ENCODE peak calls at places on chromosome 10, in eight cellular contexts. One of them, this sample, is unnamed.

GRCh38 chr10:4812952-4813351 is 13.1 kb upstream of the AKR1E2 start:
- DNase-seq in GM23248: peak; percentile 89
- DNase-seq in neural progenitor cell: no peak
- DNase-seq in colonic mucosa: no peak
- DNase-seq in GM12878: no peak
- DNase-seq in PC-3: peak; percentile 66
- DNase-seq in astrocyte: peak; percentile 93
- DNase-seq in IMR-90: peak; percentile 96
- DNase-seq in this sample: no peak

GRCh38 chr10:114252097-114252496 is 13.0 kb downstream of the VWA2 start:
- DNase-seq in PC-3: no peak
- DNase-seq in neural progenitor cell: no peak
- DNase-seq in GM12878: no peak
- DNase-seq in GM23248: no peak
- DNase-seq in astrocyte: no peak
- DNase-seq in IMR-90: no peak
- DNase-seq in colonic mucosa: no peak
- DNase-seq in this sample: no peak

GRCh38 chr10:118950190-118950658 is 79.3 kb upstream of the NANOS1 start:
- DNase-seq in neural progenitor cell: no peak
- DNase-seq in astrocyte: peak; percentile 27
- DNase-seq in IMR-90: no peak
- DNase-seq in colonic mucosa: no peak
- DNase-seq in PC-3: peak; percentile 75
- DNase-seq in GM12878: no peak
- DNase-seq in GM23248: peak; percentile 40
- DNase-seq in this sample: no peak

GRCh38 chr10:32771217-32771616 is 186.8 kb downstream of the ITGB1 start:
- DNase-seq in IMR-90: no peak
- DNase-seq in colonic mucosa: no peak
- DNase-seq in GM23248: peak; percentile 1
- DNase-seq in PC-3: no peak
- DNase-seq in neural progenitor cell: no peak
- DNase-seq in GM12878: no peak
- DNase-seq in astrocyte: no peak
- DNase-seq in this sample: no peak

GRCh38 chr10:113947138-113948011 is 92.9 kb downstream of the NHLRC2 start:
- DNase-seq in neural progenitor cell: no peak
- DNase-seq in astrocyte: peak; percentile 30
- DNase-seq in PC-3: peak; percentile 17
- DNase-seq in IMR-90: no peak
- DNase-seq in colonic mucosa: peak; percentile 61
- DNase-seq in GM12878: no peak
- DNase-seq in GM23248: no peak
- DNase-seq in this sample: peak; percentile 32

GRCh38 chr10:125820705-125821104 is 2.4 kb downstream of the UROS start:
- DNase-seq in astrocyte: no peak
- DNase-seq in PC-3: no peak
- DNase-seq in neural progenitor cell: no peak
- DNase-seq in GM23248: no peak
- DNase-seq in IMR-90: no peak
- DNase-seq in colonic mucosa: no peak
- DNase-seq in GM12878: peak; percentile 23
- DNase-seq in this sample: no peak

GRCh38 chr10:71431216-71431944 is 34.7 kb downstream of the CDH23 start:
- DNase-seq in neural progenitor cell: no peak
- DNase-seq in colonic mucosa: no peak
- DNase-seq in PC-3: no peak
- DNase-seq in astrocyte: no peak
- DNase-seq in GM23248: no peak
- DNase-seq in IMR-90: no peak
- DNase-seq in GM12878: no peak
- DNase-seq in this sample: no peak

GRCh38 chr10:67225226-67225625 is 299.4 kb downstream of the LRRTM3 start:
- DNase-seq in colonic mucosa: no peak
- DNase-seq in neural progenitor cell: no peak
- DNase-seq in astrocyte: no peak
- DNase-seq in GM23248: no peak
- DNase-seq in GM12878: no peak
- DNase-seq in IMR-90: no peak
- DNase-seq in PC-3: no peak
- DNase-seq in this sample: no peak

GRCh38 chr10:131196176-131196885 is 115.2 kb downstream of the TCERG1L start:
- DNase-seq in neural progenitor cell: no peak
- DNase-seq in GM23248: no peak
- DNase-seq in IMR-90: no peak
- DNase-seq in GM12878: no peak
- DNase-seq in astrocyte: no peak
- DNase-seq in colonic mucosa: no peak
- DNase-seq in PC-3: no peak
- DNase-seq in this sample: no peak

GRCh38 chr10:14736600-14737081 is 38.1 kb downstream of the FAM107B start:
- DNase-seq in GM12878: no peak
- DNase-seq in colonic mucosa: no peak
- DNase-seq in GM23248: peak; percentile 11
- DNase-seq in astrocyte: peak; percentile 84
- DNase-seq in PC-3: no peak
- DNase-seq in neural progenitor cell: peak; percentile 30
- DNase-seq in IMR-90: peak; percentile 77
- DNase-seq in this sample: no peak

GRCh38 chr10:2410049-2410448 is 657.3 kb upstream of the PFKP start:
- DNase-seq in astrocyte: no peak
- DNase-seq in neural progenitor cell: no peak
- DNase-seq in PC-3: no peak
- DNase-seq in IMR-90: no peak
- DNase-seq in GM12878: no peak
- DNase-seq in colonic mucosa: no peak
- DNase-seq in GM23248: no peak
- DNase-seq in this sample: no peak

GRCh38 chr10:58969578-58969977 is 206.9 kb upstream of the PHYHIPL start:
- DNase-seq in colonic mucosa: no peak
- DNase-seq in neural progenitor cell: no peak
- DNase-seq in astrocyte: peak; percentile 73
- DNase-seq in GM12878: no peak
- DNase-seq in IMR-90: no peak
- DNase-seq in GM23248: peak; percentile 20
- DNase-seq in PC-3: no peak
- DNase-seq in this sample: no peak

GRCh38 chr10:63628526-63629362 is 107.5 kb downstream of the REEP3 start:
- DNase-seq in GM23248: peak; percentile 63
- DNase-seq in GM12878: peak; percentile 72
- DNase-seq in IMR-90: no peak
- DNase-seq in colonic mucosa: peak; percentile 72
- DNase-seq in neural progenitor cell: peak; percentile 77
- DNase-seq in PC-3: no peak
- DNase-seq in astrocyte: peak; percentile 29
- DNase-seq in this sample: peak; percentile 95

GRCh38 chr10:74377476-74377875 is 226.5 kb downstream of the ADK start:
- DNase-seq in neural progenitor cell: no peak
- DNase-seq in astrocyte: peak; percentile 69
- DNase-seq in colonic mucosa: no peak
- DNase-seq in PC-3: no peak
- DNase-seq in IMR-90: no peak
- DNase-seq in GM12878: no peak
- DNase-seq in GM23248: no peak
- DNase-seq in this sample: no peak

GRCh38 chr10:60349426-60349825 is 40.2 kb downstream of the ANK3 start:
- DNase-seq in colonic mucosa: no peak
- DNase-seq in neural progenitor cell: no peak
- DNase-seq in astrocyte: peak; percentile 9
- DNase-seq in IMR-90: no peak
- DNase-seq in GM23248: peak; percentile 20
- DNase-seq in PC-3: peak; percentile 33
- DNase-seq in GM12878: no peak
- DNase-seq in this sample: no peak

GRCh38 chr10:121668336-121669009 is 70.2 kb upstream of the FGFR2 start:
- DNase-seq in PC-3: no peak
- DNase-seq in GM12878: no peak
- DNase-seq in GM23248: no peak
- DNase-seq in IMR-90: no peak
- DNase-seq in astrocyte: peak; percentile 43
- DNase-seq in neural progenitor cell: peak; percentile 42
- DNase-seq in colonic mucosa: peak; percentile 24
- DNase-seq in this sample: no peak

GRCh38 chr10:121665809-121666208 is 67.6 kb upstream of the FGFR2 start:
- DNase-seq in astrocyte: no peak
- DNase-seq in colonic mucosa: no peak
- DNase-seq in GM23248: no peak
- DNase-seq in IMR-90: no peak
- DNase-seq in GM12878: no peak
- DNase-seq in PC-3: no peak
- DNase-seq in neural progenitor cell: no peak
- DNase-seq in this sample: no peak

GRCh38 chr10:121667948-121668335 is 69.7 kb upstream of the FGFR2 start:
- DNase-seq in astrocyte: peak; percentile 68
- DNase-seq in PC-3: no peak
- DNase-seq in IMR-90: no peak
- DNase-seq in GM12878: no peak
- DNase-seq in GM23248: no peak
- DNase-seq in neural progenitor cell: no peak
- DNase-seq in colonic mucosa: no peak
- DNase-seq in this sample: no peak

GRCh38 chr10:121672733-121673132 is 74.5 kb upstream of the FGFR2 start:
- DNase-seq in IMR-90: no peak
- DNase-seq in PC-3: no peak
- DNase-seq in colonic mucosa: no peak
- DNase-seq in GM12878: no peak
- DNase-seq in GM23248: no peak
- DNase-seq in astrocyte: no peak
- DNase-seq in neural progenitor cell: no peak
- DNase-seq in this sample: no peak

DNA sequence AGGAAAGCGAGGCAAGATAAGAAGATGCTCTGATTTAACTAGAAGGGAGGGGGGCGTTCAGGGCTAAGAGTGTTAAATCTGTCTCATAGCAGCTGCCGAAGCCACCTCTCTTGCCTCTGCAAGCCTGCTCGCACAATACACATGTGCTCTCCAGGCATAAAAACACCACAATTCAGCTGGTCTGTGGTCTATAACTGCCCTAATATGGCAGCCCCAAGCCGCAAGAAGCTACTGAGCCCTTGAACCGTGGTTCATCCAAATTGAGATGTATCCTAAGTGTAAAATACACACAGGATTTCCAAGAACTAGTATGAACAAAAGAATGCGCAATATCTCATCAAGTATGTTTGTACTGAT is 70.7 kb upstream of the FGFR2 start:
- DNase-seq in colonic mucosa: no peak
- DNase-seq in neural progenitor cell: no peak
- DNase-seq in astrocyte: no peak
- DNase-seq in GM12878: no peak
- DNase-seq in PC-3: no peak
- DNase-seq in IMR-90: no peak
- DNase-seq in GM23248: no peak
- DNase-seq in this sample: peak; percentile 45
- H3K9ac ChIP-seq in colonic mucosa: no peak overlapping the region
- H3K9ac ChIP-seq in neural progenitor cell: no peak overlapping the region
- H3K9ac ChIP-seq in astrocyte: no peak overlapping the region
- H3K9ac ChIP-seq in GM12878: no peak overlapping the region
- H3K9ac ChIP-seq in PC-3: no peak overlapping the region
- H3K9ac ChIP-seq in IMR-90: no peak overlapping the region
- H3K9ac ChIP-seq in GM23248: no peak overlapping the region
- H3K9ac ChIP-seq in this sample: no peak overlapping the region

GRCh38 chr10:62268399-62269076 is at the start of gene RTKN2:
- DNase-seq in GM12878: no peak
- DNase-seq in colonic mucosa: peak; percentile 88
- DNase-seq in GM23248: peak; percentile 83
- DNase-seq in PC-3: peak; percentile 100
- DNase-seq in IMR-90: peak; percentile 76
- DNase-seq in astrocyte: peak; percentile 83
- DNase-seq in neural progenitor cell: peak; percentile 100
- DNase-seq in this sample: no peak
- H3K9ac ChIP-seq in GM12878: no peak within 1 kb of the TSS
- H3K9ac ChIP-seq in colonic mucosa: peak within 1 kb of the TSS; percentile 79
- H3K9ac ChIP-seq in GM23248: peak within 1 kb of the TSS; percentile 55
- H3K9ac ChIP-seq in PC-3: peak within 1 kb of the TSS; percentile 74
- H3K9ac ChIP-seq in IMR-90: peak within 1 kb of the TSS; percentile 73
- H3K9ac ChIP-seq in astrocyte: peak within 1 kb of the TSS; percentile 76
- H3K9ac ChIP-seq in neural progenitor cell: peak within 1 kb of the TSS; percentile 62
- H3K9ac ChIP-seq in this sample: no peak within 1 kb of the TSS

GRCh38 chr10:116810895-116811294 is 38.4 kb upstream of the ENO4 start:
- DNase-seq in GM12878: no peak
- DNase-seq in astrocyte: no peak
- DNase-seq in neural progenitor cell: no peak
- DNase-seq in GM23248: no peak
- DNase-seq in colonic mucosa: no peak
- DNase-seq in IMR-90: no peak
- DNase-seq in PC-3: no peak
- DNase-seq in this sample: no peak

GRCh38 chr10:116802876-116803275 is 46.4 kb upstream of the ENO4 start:
- DNase-seq in astrocyte: no peak
- DNase-seq in neural progenitor cell: no peak
- DNase-seq in GM12878: no peak
- DNase-seq in GM23248: no peak
- DNase-seq in IMR-90: no peak
- DNase-seq in colonic mucosa: no peak
- DNase-seq in PC-3: no peak
- DNase-seq in this sample: no peak

GRCh38 chr10:116811691-116812090 is 37.6 kb upstream of the ENO4 start:
- DNase-seq in PC-3: no peak
- DNase-seq in IMR-90: no peak
- DNase-seq in colonic mucosa: no peak
- DNase-seq in astrocyte: no peak
- DNase-seq in GM23248: no peak
- DNase-seq in neural progenitor cell: no peak
- DNase-seq in GM12878: no peak
- DNase-seq in this sample: no peak

GRCh38 chr10:116809528-116810500 is 39.5 kb upstream of the ENO4 start:
- DNase-seq in astrocyte: no peak
- DNase-seq in GM12878: no peak
- DNase-seq in GM23248: peak; percentile 33
- DNase-seq in IMR-90: no peak
- DNase-seq in colonic mucosa: peak; percentile 23
- DNase-seq in neural progenitor cell: peak; percentile 62
- DNase-seq in PC-3: no peak
- DNase-seq in this sample: no peak

DNA sequence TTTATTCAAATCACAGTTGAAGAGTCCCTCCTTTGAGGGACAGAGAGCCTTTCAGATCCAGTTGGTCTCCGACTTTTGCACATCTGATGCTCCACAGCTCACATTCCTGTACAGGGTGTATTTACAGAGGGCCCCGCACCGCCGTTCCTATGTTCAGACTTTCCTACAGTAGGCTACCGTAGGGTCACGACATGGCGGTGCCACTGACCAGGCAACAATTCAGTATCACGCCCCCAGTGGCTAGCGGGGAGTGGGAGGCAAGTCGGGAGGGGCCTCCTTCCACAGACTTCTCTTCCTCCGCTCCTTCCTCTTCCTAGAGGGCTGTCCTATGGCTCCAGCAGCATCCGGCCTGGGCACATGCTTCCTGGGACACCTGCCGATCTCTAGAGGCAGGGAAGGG is 40.6 kb upstream of the ENO4 start:
- DNase-seq in IMR-90: no peak
- DNase-seq in neural progenitor cell: no peak
- DNase-seq in colonic mucosa: no peak
- DNase-seq in GM12878: no peak
- DNase-seq in GM23248: no peak
- DNase-seq in astrocyte: no peak
- DNase-seq in PC-3: no peak
- DNase-seq in this sample: no peak
- H3K9ac ChIP-seq in IMR-90: no peak overlapping the region
- H3K9ac ChIP-seq in neural progenitor cell: no peak overlapping the region
- H3K9ac ChIP-seq in colonic mucosa: no peak overlapping the region
- H3K9ac ChIP-seq in GM12878: no peak overlapping the region
- H3K9ac ChIP-seq in GM23248: no peak overlapping the region
- H3K9ac ChIP-seq in astrocyte: no peak overlapping the region
- H3K9ac ChIP-seq in PC-3: no peak overlapping the region
- H3K9ac ChIP-seq in this sample: no peak overlapping the region

GRCh38 chr10:94343159-94343558 is 19.6 kb downstream of the NOC3L start:
- DNase-seq in astrocyte: no peak
- DNase-seq in GM12878: no peak
- DNase-seq in neural progenitor cell: no peak
- DNase-seq in colonic mucosa: no peak
- DNase-seq in GM23248: peak; percentile 28
- DNase-seq in IMR-90: peak; percentile 35
- DNase-seq in PC-3: no peak
- DNase-seq in this sample: no peak
- H3K9ac ChIP-seq in astrocyte: no peak overlapping the region
- H3K9ac ChIP-seq in GM12878: no peak overlapping the region
- H3K9ac ChIP-seq in neural progenitor cell: no peak overlapping the region
- H3K9ac ChIP-seq in colonic mucosa: no peak overlapping the region
- H3K9ac ChIP-seq in GM23248: no peak overlapping the region
- H3K9ac ChIP-seq in IMR-90: no peak overlapping the region
- H3K9ac ChIP-seq in PC-3: no peak overlapping the region
- H3K9ac ChIP-seq in this sample: no peak overlapping the region